ENCODE peak calls at places on chromosomes 6 and 20, in six cellular contexts. K, R, X, Y, Z and P are unnamed samples.
A peak's percentile ranks its signal among the peaks of the same experiment; 100 is the strongest.

GRCh38 chr6:98039876-98040605 is 757.0 kb upstream of the MMS22L start:
- DNase-seq in K (peak; percentile 0), R (peak; percentile 0), X (no peak), Y (no peak), Z (no peak), P (no peak)

GRCh38 chr6:122751291-122751690 is 28.2 kb upstream of the FABP7 start:
- DNase-seq in K (no peak), R (no peak), X (no peak), Y (no peak), Z (no peak), P (no peak)

GRCh38 chr6:129920103-129920798 is 59.1 kb upstream of the TMEM244 start:
- DNase-seq in K (peak; percentile 48), R (no peak), X (no peak), Y (no peak), Z (no peak), P (no peak)

GRCh38 chr6:112877134-112878100 is 530.3 kb downstream of the RFPL4B start:
- DNase-seq in K (peak; percentile 93), R (peak; percentile 86), X (no peak), Y (no peak), Z (no peak), P (no peak)

GRCh38 chr6:101830501-101831031 is 437.1 kb downstream of the GRIK2 start:
- DNase-seq in K (peak; percentile 24), R (no peak), X (no peak), Y (no peak), Z (no peak), P (no peak)

GRCh38 chr20:50278377-50278683 is 87.7 kb downstream of the CEBPB start:
- DNase-seq in K (no peak), R (no peak), X (no peak), Y (no peak), Z (no peak), P (peak; percentile 81)

GRCh38 chr20:43473058-43473704 is 15.5 kb downstream of the SRSF6 start:
- DNase-seq in K (no peak), R (no peak), X (no peak), Y (no peak), Z (no peak), P (no peak)

GRCh38 chr6:5036309-5036708 is 32.5 kb upstream of the RPP40 start:
- DNase-seq in K (peak; percentile 67), R (peak; percentile 62), X (no peak), Y (no peak), Z (no peak), P (no peak)

GRCh38 chr6:80523531-80523970 is 417.1 kb downstream of the BCKDHB start:
- DNase-seq in K (peak; percentile 52), R (no peak), X (peak; percentile 23), Y (no peak), Z (no peak), P (peak; percentile 49)

GRCh38 chr6:25456249-25456648 is 177.1 kb downstream of the CARMIL1 start:
- DNase-seq in K (no peak), R (no peak), X (no peak), Y (no peak), Z (no peak), P (no peak)

GRCh38 chr6:166313255-166314070 is 5.3 kb upstream of the PRR18 start:
- DNase-seq in K (peak; percentile 45), R (peak; percentile 58), X (no peak), Y (no peak), Z (no peak), P (no peak)

GRCh38 chr20:56630086-56630493 is 984 bp downstream of the TFAP2C start:
- DNase-seq in K (no peak), R (no peak), X (no peak), Y (no peak), Z (peak; percentile 61), P (peak; percentile 79)

DNA sequence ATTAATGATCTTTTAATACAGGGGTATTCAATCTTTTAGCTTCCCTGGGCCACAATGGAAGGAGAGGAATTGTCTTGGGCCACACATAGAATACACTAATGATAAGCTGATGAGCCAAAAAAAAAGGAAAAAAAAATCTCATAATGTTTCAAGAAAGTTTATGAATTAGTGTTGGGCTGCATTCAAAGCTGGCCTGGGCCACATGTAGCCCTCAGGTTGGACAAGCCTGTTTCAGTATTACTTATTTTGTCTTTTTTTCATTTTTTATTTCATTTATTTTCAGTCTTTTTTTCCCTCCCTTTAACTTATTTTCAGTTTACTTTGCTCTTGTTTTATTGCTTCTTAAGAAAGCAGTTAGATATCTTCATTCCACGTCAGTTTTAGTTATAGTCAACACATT is 2171.8 kb upstream of the DEFB115 start:
- DNase-seq in K (no peak), R (no peak), X (no peak), Y (no peak), Z (no peak), P (no peak)
- H3K9me3 ChIP-seq in K (peaks cover 8% of the 10 kb centered on the region), R (peaks cover 1% of the 10 kb centered on the region), X (no peaks in the 10 kb centered on the region), Y (no peaks in the 10 kb centered on the region), Z (no peaks in the 10 kb centered on the region), P (no peaks in the 10 kb centered on the region)

GRCh38 chr20:62066339-62066982 is 780 bp upstream of the TAF4 start:
- DNase-seq in K (no peak), R (peak; percentile 41), X (no peak), Y (peak; percentile 25), Z (peak; percentile 56), P (peak; percentile 62)

GRCh38 chr20:62066983-62067433 is 1.3 kb upstream of the TAF4 start:
- DNase-seq in K (no peak), R (no peak), X (peak; percentile 58), Y (no peak), Z (no peak), P (no peak)

GRCh38 chr20:62064788-62065668 is 653 bp downstream of the TAF4 start:
- DNase-seq in K (no peak), R (no peak), X (peak; percentile 35), Y (no peak), Z (no peak), P (no peak)

GRCh38 chr20:62063981-62064787 is 1.5 kb downstream of the TAF4 start:
- DNase-seq in K (no peak), R (no peak), X (peak; percentile 32), Y (no peak), Z (peak; percentile 55), P (no peak)

DNA sequence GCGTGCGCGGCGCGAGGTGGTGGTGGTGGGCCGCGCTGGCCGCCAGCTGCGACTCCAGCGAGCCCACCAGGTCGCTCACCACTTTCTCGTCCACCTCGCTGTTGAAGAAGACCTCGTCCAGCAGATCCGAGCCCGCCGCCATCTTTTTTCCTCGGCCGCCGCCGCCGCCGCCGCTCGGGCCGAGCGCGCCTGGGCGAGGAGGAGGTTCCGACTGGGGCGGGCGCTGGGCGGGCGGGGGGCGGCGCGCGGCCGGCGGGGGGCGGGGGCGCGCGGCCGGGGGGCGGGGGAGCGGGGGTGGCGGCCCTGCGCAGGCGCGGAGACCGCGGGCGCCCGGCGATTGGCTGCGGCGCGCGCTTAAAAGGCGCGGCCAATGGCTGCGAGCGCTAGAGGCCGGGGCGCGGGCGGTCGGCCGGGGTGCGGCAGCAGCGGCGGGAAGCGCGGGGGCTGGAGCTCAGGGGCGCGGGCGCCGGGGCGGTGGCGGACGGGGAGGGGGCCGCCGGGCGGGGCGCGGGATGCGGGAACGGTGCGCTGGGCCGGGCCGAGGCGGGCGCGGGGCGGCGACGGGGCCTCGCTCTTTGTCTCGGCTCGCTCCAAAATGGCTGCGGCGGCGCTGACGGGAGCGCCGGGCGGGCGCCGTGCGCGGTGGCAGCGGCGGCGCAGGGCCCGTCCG is at the start of gene TAF4:
- DNase-seq in K (peak; percentile 60), R (peak; percentile 68), X (peak; percentile 76), Y (peak; percentile 69), Z (peak; percentile 71), P (peak; percentile 77)
- H3K4me1 ChIP-seq in K (peaks cover 16% of the 10 kb centered on the region), R (peaks cover 15% of the 10 kb centered on the region), X (peaks cover 21% of the 10 kb centered on the region), Y (peaks cover 42% of the 10 kb centered on the region), Z (peaks cover 15% of the 10 kb centered on the region), P (peaks cover 54% of the 10 kb centered on the region)

GRCh38 chr20:18326990-18327389 is 38.7 kb downstream of the ZNF133 start:
- DNase-seq in K (no peak), R (no peak), X (no peak), Y (no peak), Z (no peak), P (no peak)

DNA sequence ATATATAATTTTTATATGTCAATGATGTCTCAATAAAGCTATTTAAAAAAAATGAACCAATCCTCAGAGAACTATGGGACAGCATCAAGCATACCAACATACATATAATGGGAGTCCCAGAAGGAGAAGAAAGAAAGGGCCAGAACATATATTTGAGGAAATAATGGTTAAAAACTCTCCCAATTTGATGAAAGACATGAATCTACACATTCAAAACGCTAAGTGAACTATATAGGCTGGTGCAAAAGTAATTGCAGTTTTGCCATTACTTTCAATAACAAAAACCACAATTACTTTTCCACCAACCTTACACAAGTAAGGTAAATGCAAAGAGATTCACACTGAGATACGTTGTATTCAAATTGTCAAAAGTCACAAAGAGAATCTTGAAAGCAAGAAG is 43.4 kb downstream of the ZNF133 start:
- DNase-seq in K (no peak), R (no peak), X (no peak), Y (no peak), Z (no peak), P (no peak)
- H3K9me3 ChIP-seq in K (peaks cover 7% of the 10 kb centered on the region), R (no peaks in the 10 kb centered on the region), X (no peaks in the 10 kb centered on the region), Y (peaks cover 6% of the 10 kb centered on the region), Z (no peaks in the 10 kb centered on the region), P (no peaks in the 10 kb centered on the region)

DNA sequence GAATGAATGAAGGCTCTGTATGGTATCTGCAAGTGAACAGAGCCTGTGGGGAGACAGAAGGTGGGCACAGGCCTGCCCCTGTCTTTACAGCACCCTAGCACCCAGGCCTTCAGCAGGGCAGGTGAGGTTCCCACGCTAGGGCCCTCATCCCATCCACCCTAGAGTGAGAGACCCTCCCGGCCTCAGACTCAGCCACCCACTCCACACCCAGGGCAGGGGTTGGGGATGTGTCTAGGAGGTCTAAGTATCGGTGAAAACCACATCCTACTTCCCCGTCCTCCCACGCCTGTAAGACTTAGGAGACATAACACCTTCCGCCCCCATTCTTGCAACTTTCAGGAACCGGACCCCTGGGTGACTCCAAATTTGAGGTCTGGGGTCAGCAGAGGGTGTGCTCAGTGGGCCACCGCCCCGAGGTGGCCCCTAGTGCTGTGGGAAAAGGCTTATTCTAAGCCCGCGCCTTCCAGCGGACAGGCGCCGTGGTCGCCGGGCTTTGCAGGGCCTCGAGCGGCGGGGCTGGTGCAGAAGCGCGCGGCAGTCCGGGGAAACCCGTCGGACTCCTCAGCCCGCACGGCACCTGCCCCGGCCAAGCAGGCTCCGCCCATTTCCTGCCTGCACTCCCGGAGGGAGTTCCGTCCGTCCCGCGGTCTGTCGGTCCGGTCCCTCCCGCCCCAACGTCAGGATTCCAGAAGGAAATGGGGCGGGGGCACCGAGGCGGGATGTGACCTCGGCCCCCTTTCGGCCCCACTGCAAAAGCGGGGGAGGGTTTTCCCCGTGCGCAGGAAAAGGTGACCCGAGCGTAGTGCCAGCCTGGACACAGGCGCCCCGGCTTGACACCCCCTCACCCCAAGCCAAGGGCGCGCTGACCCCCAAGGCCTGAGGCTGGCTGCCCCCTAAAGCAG is 872 bp downstream of the SAMD10 start:
- DNase-seq in K (peak; percentile 43), R (no peak), X (peak; percentile 57), Y (no peak), Z (peak; percentile 84), P (peak; percentile 94)
- H3K4me1 ChIP-seq in K (peaks cover 39% of the 10 kb centered on the region), R (peaks cover 19% of the 10 kb centered on the region), X (peaks cover 16% of the 10 kb centered on the region), Y (peaks cover 58% of the 10 kb centered on the region), Z (peaks cover 11% of the 10 kb centered on the region), P (peaks cover 26% of the 10 kb centered on the region)